ENCODE peak calls at places on chromosomes 7 and 10, in eight cellular contexts. J is BJ; E is stimulated activated CD8-positive, alpha-beta memory T cell treated with anti-CD3 and anti-CD28 coated beads, Interleukin-4, amount 100 ng/mL, for 4 hours; N is stimulated activated CD4-positive, alpha-beta T cell treated with anti-CD3 and anti-CD28 coated beads, Interleukin-12 subunit alpha, Interleukin-12 subunit beta, amount 100 ng/mL, for 4 hours; Q is nephron progenitor cell; B is GM18507; I is NCI-H1092; H is pons. F is an unnamed sample.
A peak's percentile ranks its signal among the peaks of the same experiment; 100 is the strongest.

GRCh38 chr10:48241301-48241700 is 33.2 kb downstream of the FRMPD2 start:
- DNase-seq in H (no peak), Q (no peak), E (no peak), I (no peak), N (no peak), B (no peak), J (no peak), F (no peak)

GRCh38 chr10:78807504-78808202 is 261.1 kb upstream of the ZMIZ1 start:
- DNase-seq in J (no peak), B (no peak), I (no peak), H (no peak), N (no peak), E (no peak), Q (no peak), F (no peak)

GRCh38 chr7:85693326-85693725 is 506.5 kb upstream of the SEMA3D start:
- DNase-seq in N (no peak), B (no peak), H (no peak), I (no peak), E (no peak), Q (no peak), J (no peak), F (no peak)

GRCh38 chr7:113805976-113806375 is 112.8 kb downstream of the PPP1R3A start:
- DNase-seq in J (no peak), H (no peak), N (no peak), Q (no peak), B (no peak), I (no peak), E (no peak), F (no peak)

GRCh38 chr7:11355571-11355970 is 381.9 kb downstream of the PHF14 start:
- DNase-seq in Q (no peak), N (no peak), H (no peak), J (no peak), B (no peak), E (no peak), I (no peak), F (no peak)

GRCh38 chr7:137669706-137670105 is 177.1 kb downstream of the DGKI start:
- DNase-seq in H (no peak), Q (no peak), N (no peak), I (no peak), E (no peak), B (no peak), J (peak; percentile 35), F (no peak)

GRCh38 chr10:35857860-35858259 is 215.8 kb upstream of the FZD8 start:
- DNase-seq in H (no peak), Q (no peak), E (no peak), J (no peak), N (no peak), I (no peak), B (no peak), F (no peak)

GRCh38 chr7:17988136-17988535 is 39.5 kb downstream of the PRPS1L1 start:
- DNase-seq in N (no peak), E (no peak), I (no peak), H (no peak), J (no peak), B (no peak), Q (no peak), F (no peak)

GRCh38 chr7:41224063-41224763 is 478.7 kb downstream of the INHBA start:
- DNase-seq in I (no peak), N (no peak), B (no peak), J (no peak), E (no peak), Q (no peak), H (no peak), F (peak; percentile 92)

GRCh38 chr10:99555371-99556224 is 22.9 kb downstream of the NKX2-3 start:
- DNase-seq in Q (no peak), H (no peak), E (no peak), I (no peak), J (no peak), N (no peak), B (no peak), F (no peak)

GRCh38 chr7:43637114-43637806 is 54.4 kb downstream of the STK17A start:
- DNase-seq in B (no peak), J (no peak), Q (no peak), E (no peak), I (no peak), N (no peak), H (no peak), F (peak; percentile 53)

GRCh38 chr10:86168256-86168655 is 198.3 kb downstream of the GRID1 start:
- DNase-seq in N (no peak), J (no peak), I (no peak), Q (no peak), B (no peak), E (no peak), H (no peak), F (no peak)

GRCh38 chr7:94392391-94392782 is 2.3 kb upstream of the COL1A2 start:
- DNase-seq in E (no peak), I (no peak), J (no peak), H (no peak), B (no peak), N (no peak), Q (no peak), F (no peak)

GRCh38 chr10:31123946-31124345 is 92.3 kb upstream of the ZNF438 start:
- DNase-seq in H (no peak), Q (no peak), E (no peak), I (no peak), J (no peak), N (no peak), B (no peak), F (no peak)

GRCh38 chr7:66283003-66283920 is 78.1 kb downstream of the TPST1 start:
- DNase-seq in B (no peak), Q (no peak), H (no peak), E (no peak), J (no peak), I (no peak), N (no peak), F (peak; percentile 44)

GRCh38 chr7:1742555-1743303 is 72.7 kb downstream of the ELFN1 start:
- DNase-seq in E (no peak), H (no peak), I (peak; percentile 29), J (no peak), N (no peak), Q (no peak), B (peak; percentile 36), F (no peak)

GRCh38 chr7:139118234-139118802 is 8.8 kb upstream of the ZC3HAV1 start:
- DNase-seq in B (no peak), Q (no peak), J (no peak), E (no peak), I (no peak), H (no peak), N (no peak), F (peak; percentile 61)

GRCh38 chr7:99624487-99624886 is 7.7 kb downstream of the ZSCAN25 start:
- DNase-seq in J (no peak), N (peak; percentile 41), Q (no peak), I (no peak), H (no peak), B (no peak), E (no peak), F (no peak)

GRCh38 chr7:119270045-119270464 is 1002.9 kb upstream of the KCND2 start:
- DNase-seq in H (peak; percentile 68), N (no peak), Q (peak; percentile 57), I (peak; percentile 75), B (peak; percentile 2), E (no peak), J (no peak), F (peak; percentile 40)

GRCh38 chr7:102169651-102170416 is 116.8 kb upstream of the SH2B2 start:
- DNase-seq in J (no peak), Q (no peak), B (no peak), N (no peak), I (no peak), E (no peak), H (peak; percentile 32), F (no peak)

GRCh38 chr10:119479048-119479394 is 63.5 kb downstream of the RGS10 start:
- DNase-seq in I (no peak), N (no peak), B (no peak), J (no peak), E (no peak), Q (no peak), H (no peak), F (no peak)

GRCh38 chr10:13271552-13272163 is 28.2 kb downstream of the PHYH start:
- DNase-seq in I (peak; percentile 38), H (peak; percentile 18), B (peak; percentile 58), Q (peak; percentile 48), E (peak; percentile 2), J (no peak), N (peak; percentile 28), F (no peak)

GRCh38 chr7:42338231-42339222 is 101.5 kb upstream of the GLI3 start:
- DNase-seq in N (no peak), Q (no peak), B (no peak), E (no peak), J (peak; percentile 98), H (no peak), I (no peak), F (no peak)

GRCh38 chr7:69775231-69775771 is 177.0 kb downstream of the AUTS2 start:
- DNase-seq in B (no peak), E (no peak), H (no peak), J (no peak), Q (no peak), N (no peak), I (no peak), F (no peak)

GRCh38 chr10:96720422-96721206 is at the start of gene PIK3AP1:
- DNase-seq in J (no peak), H (peak; percentile 31), E (peak; percentile 5), I (peak; percentile 35), Q (peak; percentile 68), N (peak; percentile 32), B (peak; percentile 65), F (no peak)

GRCh38 chr7:24670782-24671181 is 86.5 kb downstream of the GSDME start:
- DNase-seq in N (no peak), H (no peak), E (no peak), I (no peak), J (no peak), Q (no peak), B (no peak), F (no peak)

GRCh38 chr10:44776181-44776580 is 135.0 kb upstream of the TMEM72 start:
- DNase-seq in B (no peak), J (no peak), Q (no peak), E (no peak), N (no peak), I (no peak), H (no peak), F (no peak)

GRCh38 chr10:87976101-87976743 is 112.8 kb downstream of the PTEN start:
- DNase-seq in B (no peak), E (no peak), I (no peak), J (no peak), H (no peak), N (no peak), Q (no peak), F (no peak)

F was measured in keratinocyte.